ENCODE peak calls at places on chromosome 1, in four cellular contexts. B, O, W and G are unnamed samples.

GRCh38 chr1:64451449-64451848 is 18.5 kb upstream of the CACHD1 start:
- DNase-seq in B (no peak), O (no peak), W (no peak), G (no peak)

GRCh38 chr1:97901017-97901658 is 19.7 kb downstream of the DPYD start:
- DNase-seq in B (no peak), O (no peak), W (no peak), G (peak; percentile 57)

GRCh38 chr1:14929547-14930223 is 223.9 kb upstream of the TMEM51 start:
- DNase-seq in B (no peak), O (no peak), W (no peak), G (no peak)

GRCh38 chr1:178065250-178065649 is 28.7 kb upstream of the RASAL2 start:
- DNase-seq in B (no peak), O (no peak), W (no peak), G (no peak)

GRCh38 chr1:29453502-29454240 is 217.3 kb downstream of the PTPRU start:
- DNase-seq in B (no peak), O (no peak), W (peak; percentile 22), G (peak; percentile 68)

GRCh38 chr1:14693996-14694395 is 95.5 kb downstream of the KAZN start:
- DNase-seq in B (no peak), O (no peak), W (no peak), G (no peak)

GRCh38 chr1:184283999-184284398 is 102.8 kb upstream of the C1orf21 start:
- DNase-seq in B (no peak), O (no peak), W (no peak), G (no peak)

GRCh38 chr1:9909222-9910046 is 635 bp downstream of the CTNNBIP1 start:
- DNase-seq in B (peak; percentile 31), O (no peak), W (peak; percentile 78), G (peak; percentile 64)

GRCh38 chr1:85048296-85049064 is at the start of gene MCOLN3:
- DNase-seq in B (peak; percentile 24), O (peak; percentile 31), W (peak; percentile 54), G (no peak)

GRCh38 chr1:203153989-203154821 is 21.4 kb downstream of the MYBPH start:
- DNase-seq in B (no peak), O (no peak), W (no peak), G (peak; percentile 44)

GRCh38 chr1:53615101-53615500 is 123.9 kb downstream of the GLIS1 start:
- DNase-seq in B (no peak), O (no peak), W (no peak), G (no peak)

GRCh38 chr1:119279441-119280415 is 88.9 kb upstream of the HAO2 start:
- DNase-seq in B (no peak), O (no peak), W (no peak), G (no peak)

GRCh38 chr1:202592141-202592540 is 118.1 kb downstream of the SYT2 start:
- DNase-seq in B (no peak), O (no peak), W (peak; percentile 17), G (no peak)